ENCODE peak calls at places on chromosome 19, in eight cellular contexts. One of them, this sample, is unnamed.
A peak's percentile ranks its signal among the peaks of the same experiment; 100 is the strongest.

GRCh38 chr19:18745012-18745735 is 45.9 kb downstream of the COMP start:
- DNase-seq in GDM1: no peak
- DNase-seq in left colon: no peak
- DNase-seq in fibroblast of lung: no peak
- DNase-seq in activated CD4-positive, alpha-beta T cell treated with anti-CD3 and anti-CD28 coated beads, Interleukin-2, amount 50 U/mL, for 24 hours: no peak
- DNase-seq in right atrium auricular region: no peak
- DNase-seq in tibial nerve: no peak
- DNase-seq in stimulated activated CD4-positive, alpha-beta T cell treated with anti-CD3 and anti-CD28 coated beads, TNF-alpha, amount 100 ng/mL, for 24 hours: no peak
- DNase-seq in this sample: no peak

GRCh38 chr19:4531562-4532165 is 3.4 kb downstream of the PLIN5 start:
- DNase-seq in GDM1: no peak
- DNase-seq in left colon: no peak
- DNase-seq in fibroblast of lung: no peak
- DNase-seq in activated CD4-positive, alpha-beta T cell treated with anti-CD3 and anti-CD28 coated beads, Interleukin-2, amount 50 U/mL, for 24 hours: no peak
- DNase-seq in right atrium auricular region: no peak
- DNase-seq in tibial nerve: no peak
- DNase-seq in stimulated activated CD4-positive, alpha-beta T cell treated with anti-CD3 and anti-CD28 coated beads, TNF-alpha, amount 100 ng/mL, for 24 hours: no peak
- DNase-seq in this sample: no peak

GRCh38 chr19:31270897-31271568 is 78.2 kb downstream of the TSHZ3 start:
- DNase-seq in GDM1: no peak
- DNase-seq in left colon: no peak
- DNase-seq in fibroblast of lung: peak; percentile 92
- DNase-seq in activated CD4-positive, alpha-beta T cell treated with anti-CD3 and anti-CD28 coated beads, Interleukin-2, amount 50 U/mL, for 24 hours: no peak
- DNase-seq in right atrium auricular region: no peak
- DNase-seq in tibial nerve: no peak
- DNase-seq in stimulated activated CD4-positive, alpha-beta T cell treated with anti-CD3 and anti-CD28 coated beads, TNF-alpha, amount 100 ng/mL, for 24 hours: no peak
- DNase-seq in this sample: no peak

GRCh38 chr19:48489608-48490216 is 20.5 kb downstream of the CYTH2 start:
- DNase-seq in GDM1: peak; percentile 60
- DNase-seq in left colon: peak; percentile 83
- DNase-seq in fibroblast of lung: no peak
- DNase-seq in activated CD4-positive, alpha-beta T cell treated with anti-CD3 and anti-CD28 coated beads, Interleukin-2, amount 50 U/mL, for 24 hours: peak; percentile 69
- DNase-seq in right atrium auricular region: no peak
- DNase-seq in tibial nerve: peak; percentile 57
- DNase-seq in stimulated activated CD4-positive, alpha-beta T cell treated with anti-CD3 and anti-CD28 coated beads, TNF-alpha, amount 100 ng/mL, for 24 hours: peak; percentile 73
- DNase-seq in this sample: no peak

GRCh38 chr19:1276620-1277007 is 1.3 kb downstream of the FAM174C start:
- DNase-seq in GDM1: no peak
- DNase-seq in left colon: peak; percentile 72
- DNase-seq in fibroblast of lung: no peak
- DNase-seq in activated CD4-positive, alpha-beta T cell treated with anti-CD3 and anti-CD28 coated beads, Interleukin-2, amount 50 U/mL, for 24 hours: no peak
- DNase-seq in right atrium auricular region: no peak
- DNase-seq in tibial nerve: no peak
- DNase-seq in stimulated activated CD4-positive, alpha-beta T cell treated with anti-CD3 and anti-CD28 coated beads, TNF-alpha, amount 100 ng/mL, for 24 hours: no peak
- DNase-seq in this sample: no peak

GRCh38 chr19:38317104-38317612 is 1.4 kb upstream of the YIF1B start:
- DNase-seq in GDM1: peak; percentile 87
- DNase-seq in left colon: peak; percentile 25
- DNase-seq in fibroblast of lung: no peak
- DNase-seq in activated CD4-positive, alpha-beta T cell treated with anti-CD3 and anti-CD28 coated beads, Interleukin-2, amount 50 U/mL, for 24 hours: no peak
- DNase-seq in right atrium auricular region: no peak
- DNase-seq in tibial nerve: no peak
- DNase-seq in stimulated activated CD4-positive, alpha-beta T cell treated with anti-CD3 and anti-CD28 coated beads, TNF-alpha, amount 100 ng/mL, for 24 hours: no peak
- DNase-seq in this sample: no peak

GRCh38 chr19:51724543-51724942 is 752 bp upstream of the HAS1 start:
- DNase-seq in GDM1: no peak
- DNase-seq in left colon: no peak
- DNase-seq in fibroblast of lung: no peak
- DNase-seq in activated CD4-positive, alpha-beta T cell treated with anti-CD3 and anti-CD28 coated beads, Interleukin-2, amount 50 U/mL, for 24 hours: no peak
- DNase-seq in right atrium auricular region: peak; percentile 63
- DNase-seq in tibial nerve: no peak
- DNase-seq in stimulated activated CD4-positive, alpha-beta T cell treated with anti-CD3 and anti-CD28 coated beads, TNF-alpha, amount 100 ng/mL, for 24 hours: no peak
- DNase-seq in this sample: no peak

GRCh38 chr19:17332677-17333581 is 1.7 kb downstream of the ANO8 start:
- DNase-seq in GDM1: peak; percentile 60
- DNase-seq in left colon: peak; percentile 35
- DNase-seq in fibroblast of lung: peak; percentile 42
- DNase-seq in activated CD4-positive, alpha-beta T cell treated with anti-CD3 and anti-CD28 coated beads, Interleukin-2, amount 50 U/mL, for 24 hours: no peak
- DNase-seq in right atrium auricular region: no peak
- DNase-seq in tibial nerve: no peak
- DNase-seq in stimulated activated CD4-positive, alpha-beta T cell treated with anti-CD3 and anti-CD28 coated beads, TNF-alpha, amount 100 ng/mL, for 24 hours: no peak
- DNase-seq in this sample: peak; percentile 98

GRCh38 chr19:45156751-45157150 is 4.0 kb downstream of the NKPD1 start:
- DNase-seq in GDM1: no peak
- DNase-seq in left colon: no peak
- DNase-seq in fibroblast of lung: no peak
- DNase-seq in activated CD4-positive, alpha-beta T cell treated with anti-CD3 and anti-CD28 coated beads, Interleukin-2, amount 50 U/mL, for 24 hours: no peak
- DNase-seq in right atrium auricular region: no peak
- DNase-seq in tibial nerve: no peak
- DNase-seq in stimulated activated CD4-positive, alpha-beta T cell treated with anti-CD3 and anti-CD28 coated beads, TNF-alpha, amount 100 ng/mL, for 24 hours: no peak
- DNase-seq in this sample: no peak

GRCh38 chr19:7187605-7188339 is 106.4 kb downstream of the INSR start:
- DNase-seq in GDM1: no peak
- DNase-seq in left colon: no peak
- DNase-seq in fibroblast of lung: no peak
- DNase-seq in activated CD4-positive, alpha-beta T cell treated with anti-CD3 and anti-CD28 coated beads, Interleukin-2, amount 50 U/mL, for 24 hours: no peak
- DNase-seq in right atrium auricular region: no peak
- DNase-seq in tibial nerve: no peak
- DNase-seq in stimulated activated CD4-positive, alpha-beta T cell treated with anti-CD3 and anti-CD28 coated beads, TNF-alpha, amount 100 ng/mL, for 24 hours: no peak
- DNase-seq in this sample: no peak

GRCh38 chr19:4524808-4525562 is 6.7 kb upstream of the PLIN4 start:
- DNase-seq in GDM1: peak; percentile 57
- DNase-seq in left colon: peak; percentile 76
- DNase-seq in fibroblast of lung: no peak
- DNase-seq in activated CD4-positive, alpha-beta T cell treated with anti-CD3 and anti-CD28 coated beads, Interleukin-2, amount 50 U/mL, for 24 hours: peak; percentile 50
- DNase-seq in right atrium auricular region: no peak
- DNase-seq in tibial nerve: peak; percentile 28
- DNase-seq in stimulated activated CD4-positive, alpha-beta T cell treated with anti-CD3 and anti-CD28 coated beads, TNF-alpha, amount 100 ng/mL, for 24 hours: peak; percentile 35
- DNase-seq in this sample: no peak

GRCh38 chr19:28294395-28294794 is 918.6 kb downstream of the UQCRFS1 start:
- DNase-seq in GDM1: no peak
- DNase-seq in left colon: peak; percentile 23
- DNase-seq in fibroblast of lung: peak; percentile 74
- DNase-seq in activated CD4-positive, alpha-beta T cell treated with anti-CD3 and anti-CD28 coated beads, Interleukin-2, amount 50 U/mL, for 24 hours: no peak
- DNase-seq in right atrium auricular region: no peak
- DNase-seq in tibial nerve: no peak
- DNase-seq in stimulated activated CD4-positive, alpha-beta T cell treated with anti-CD3 and anti-CD28 coated beads, TNF-alpha, amount 100 ng/mL, for 24 hours: no peak
- DNase-seq in this sample: no peak

GRCh38 chr19:29904017-29904416 is 38.0 kb upstream of the URI1 start:
- DNase-seq in GDM1: no peak
- DNase-seq in left colon: no peak
- DNase-seq in fibroblast of lung: no peak
- DNase-seq in activated CD4-positive, alpha-beta T cell treated with anti-CD3 and anti-CD28 coated beads, Interleukin-2, amount 50 U/mL, for 24 hours: no peak
- DNase-seq in right atrium auricular region: no peak
- DNase-seq in tibial nerve: no peak
- DNase-seq in stimulated activated CD4-positive, alpha-beta T cell treated with anti-CD3 and anti-CD28 coated beads, TNF-alpha, amount 100 ng/mL, for 24 hours: no peak
- DNase-seq in this sample: no peak

GRCh38 chr19:29143183-29143582 is 69.8 kb downstream of the UQCRFS1 start:
- DNase-seq in GDM1: no peak
- DNase-seq in left colon: no peak
- DNase-seq in fibroblast of lung: no peak
- DNase-seq in activated CD4-positive, alpha-beta T cell treated with anti-CD3 and anti-CD28 coated beads, Interleukin-2, amount 50 U/mL, for 24 hours: no peak
- DNase-seq in right atrium auricular region: no peak
- DNase-seq in tibial nerve: no peak
- DNase-seq in stimulated activated CD4-positive, alpha-beta T cell treated with anti-CD3 and anti-CD28 coated beads, TNF-alpha, amount 100 ng/mL, for 24 hours: no peak
- DNase-seq in this sample: no peak

GRCh38 chr19:44617481-44617880 is 4.1 kb downstream of the IGSF23 start:
- DNase-seq in GDM1: no peak
- DNase-seq in left colon: no peak
- DNase-seq in fibroblast of lung: peak; percentile 29
- DNase-seq in activated CD4-positive, alpha-beta T cell treated with anti-CD3 and anti-CD28 coated beads, Interleukin-2, amount 50 U/mL, for 24 hours: no peak
- DNase-seq in right atrium auricular region: no peak
- DNase-seq in tibial nerve: no peak
- DNase-seq in stimulated activated CD4-positive, alpha-beta T cell treated with anti-CD3 and anti-CD28 coated beads, TNF-alpha, amount 100 ng/mL, for 24 hours: no peak
- DNase-seq in this sample: no peak

GRCh38 chr19:32453736-32454135 is 48.2 kb downstream of the DPY19L3 start:
- DNase-seq in GDM1: no peak
- DNase-seq in left colon: no peak
- DNase-seq in fibroblast of lung: no peak
- DNase-seq in activated CD4-positive, alpha-beta T cell treated with anti-CD3 and anti-CD28 coated beads, Interleukin-2, amount 50 U/mL, for 24 hours: no peak
- DNase-seq in right atrium auricular region: no peak
- DNase-seq in tibial nerve: no peak
- DNase-seq in stimulated activated CD4-positive, alpha-beta T cell treated with anti-CD3 and anti-CD28 coated beads, TNF-alpha, amount 100 ng/mL, for 24 hours: no peak
- DNase-seq in this sample: no peak

GRCh38 chr19:56987184-56987583 is 132.6 kb upstream of the USP29 start:
- DNase-seq in GDM1: no peak
- DNase-seq in left colon: no peak
- DNase-seq in fibroblast of lung: no peak
- DNase-seq in activated CD4-positive, alpha-beta T cell treated with anti-CD3 and anti-CD28 coated beads, Interleukin-2, amount 50 U/mL, for 24 hours: no peak
- DNase-seq in right atrium auricular region: no peak
- DNase-seq in tibial nerve: no peak
- DNase-seq in stimulated activated CD4-positive, alpha-beta T cell treated with anti-CD3 and anti-CD28 coated beads, TNF-alpha, amount 100 ng/mL, for 24 hours: no peak
- DNase-seq in this sample: no peak

GRCh38 chr19:40191836-40192646 is 815 bp downstream of the MAP3K10 start:
- DNase-seq in GDM1: no peak
- DNase-seq in left colon: peak; percentile 47
- DNase-seq in fibroblast of lung: peak; percentile 25
- DNase-seq in activated CD4-positive, alpha-beta T cell treated with anti-CD3 and anti-CD28 coated beads, Interleukin-2, amount 50 U/mL, for 24 hours: no peak
- DNase-seq in right atrium auricular region: no peak
- DNase-seq in tibial nerve: no peak
- DNase-seq in stimulated activated CD4-positive, alpha-beta T cell treated with anti-CD3 and anti-CD28 coated beads, TNF-alpha, amount 100 ng/mL, for 24 hours: no peak
- DNase-seq in this sample: no peak

GRCh38 chr19:13396256-13397080 is 109.8 kb downstream of the CACNA1A start:
- DNase-seq in GDM1: no peak
- DNase-seq in left colon: peak; percentile 12
- DNase-seq in fibroblast of lung: peak; percentile 63
- DNase-seq in activated CD4-positive, alpha-beta T cell treated with anti-CD3 and anti-CD28 coated beads, Interleukin-2, amount 50 U/mL, for 24 hours: no peak
- DNase-seq in right atrium auricular region: no peak
- DNase-seq in tibial nerve: no peak
- DNase-seq in stimulated activated CD4-positive, alpha-beta T cell treated with anti-CD3 and anti-CD28 coated beads, TNF-alpha, amount 100 ng/mL, for 24 hours: no peak
- DNase-seq in this sample: no peak

GRCh38 chr19:11091343-11092153 is 2.3 kb downstream of the LDLR start:
- DNase-seq in GDM1: no peak
- DNase-seq in left colon: peak; percentile 64
- DNase-seq in fibroblast of lung: peak; percentile 99
- DNase-seq in activated CD4-positive, alpha-beta T cell treated with anti-CD3 and anti-CD28 coated beads, Interleukin-2, amount 50 U/mL, for 24 hours: peak; percentile 29
- DNase-seq in right atrium auricular region: peak; percentile 92
- DNase-seq in tibial nerve: peak; percentile 30
- DNase-seq in stimulated activated CD4-positive, alpha-beta T cell treated with anti-CD3 and anti-CD28 coated beads, TNF-alpha, amount 100 ng/mL, for 24 hours: peak; percentile 28
- DNase-seq in this sample: peak; percentile 83

GRCh38 chr19:54418930-54419800 is 3.9 kb downstream of the TTYH1 start:
- DNase-seq in GDM1: no peak
- DNase-seq in left colon: no peak
- DNase-seq in fibroblast of lung: no peak
- DNase-seq in activated CD4-positive, alpha-beta T cell treated with anti-CD3 and anti-CD28 coated beads, Interleukin-2, amount 50 U/mL, for 24 hours: no peak
- DNase-seq in right atrium auricular region: no peak
- DNase-seq in tibial nerve: no peak
- DNase-seq in stimulated activated CD4-positive, alpha-beta T cell treated with anti-CD3 and anti-CD28 coated beads, TNF-alpha, amount 100 ng/mL, for 24 hours: no peak
- DNase-seq in this sample: no peak

GRCh38 chr19:48837081-48837524 is 812 bp upstream of the HSD17B14 start:
- DNase-seq in GDM1: peak; percentile 90
- DNase-seq in left colon: peak; percentile 75
- DNase-seq in fibroblast of lung: peak; percentile 88
- DNase-seq in activated CD4-positive, alpha-beta T cell treated with anti-CD3 and anti-CD28 coated beads, Interleukin-2, amount 50 U/mL, for 24 hours: peak; percentile 74
- DNase-seq in right atrium auricular region: peak; percentile 83
- DNase-seq in tibial nerve: peak; percentile 62
- DNase-seq in stimulated activated CD4-positive, alpha-beta T cell treated with anti-CD3 and anti-CD28 coated beads, TNF-alpha, amount 100 ng/mL, for 24 hours: peak; percentile 58
- DNase-seq in this sample: peak; percentile 58

GRCh38 chr19:18969953-18970659 is 29.1 kb upstream of the HOMER3 start:
- DNase-seq in GDM1: no peak
- DNase-seq in left colon: no peak
- DNase-seq in fibroblast of lung: no peak
- DNase-seq in activated CD4-positive, alpha-beta T cell treated with anti-CD3 and anti-CD28 coated beads, Interleukin-2, amount 50 U/mL, for 24 hours: no peak
- DNase-seq in right atrium auricular region: no peak
- DNase-seq in tibial nerve: no peak
- DNase-seq in stimulated activated CD4-positive, alpha-beta T cell treated with anti-CD3 and anti-CD28 coated beads, TNF-alpha, amount 100 ng/mL, for 24 hours: no peak
- DNase-seq in this sample: no peak

GRCh38 chr19:48735031-48735615 is 5.3 kb downstream of the RASIP1 start:
- DNase-seq in GDM1: no peak
- DNase-seq in left colon: peak; percentile 59
- DNase-seq in fibroblast of lung: peak; percentile 38
- DNase-seq in activated CD4-positive, alpha-beta T cell treated with anti-CD3 and anti-CD28 coated beads, Interleukin-2, amount 50 U/mL, for 24 hours: no peak
- DNase-seq in right atrium auricular region: no peak
- DNase-seq in tibial nerve: no peak
- DNase-seq in stimulated activated CD4-positive, alpha-beta T cell treated with anti-CD3 and anti-CD28 coated beads, TNF-alpha, amount 100 ng/mL, for 24 hours: no peak
- DNase-seq in this sample: no peak

GRCh38 chr19:5237939-5238480 is 102.6 kb downstream of the PTPRS start:
- DNase-seq in GDM1: no peak
- DNase-seq in left colon: no peak
- DNase-seq in fibroblast of lung: no peak
- DNase-seq in activated CD4-positive, alpha-beta T cell treated with anti-CD3 and anti-CD28 coated beads, Interleukin-2, amount 50 U/mL, for 24 hours: no peak
- DNase-seq in right atrium auricular region: no peak
- DNase-seq in tibial nerve: no peak
- DNase-seq in stimulated activated CD4-positive, alpha-beta T cell treated with anti-CD3 and anti-CD28 coated beads, TNF-alpha, amount 100 ng/mL, for 24 hours: no peak
- DNase-seq in this sample: no peak